ENCODE peak calls at places on chromosome 20, in four cellular contexts. Z, K, E and U are unnamed samples. For H3K9me3, the result is how much of the 10 kb centered on the place peaks cover.

GRCh38 chr20:63532449-63532971 is 4.7 kb downstream of the PTK6 start:
- DNase-seq in Z (no peak), K (no peak), E (no peak), U (no peak)

GRCh38 chr20:25081065-25081729 is 744 bp downstream of the VSX1 start:
- DNase-seq in Z (no peak), K (no peak), E (no peak), U (no peak)

GRCh38 chr20:4870906-4871305 is 130.4 kb downstream of the SLC23A2 start:
- DNase-seq in Z (no peak), K (no peak), E (no peak), U (no peak)

GRCh38 chr20:61055130-61055529 is 196.9 kb upstream of the CDH4 start:
- DNase-seq in Z (no peak), K (no peak), E (no peak), U (no peak)

GRCh38 chr20:11207749-11208502 is 534.1 kb upstream of the JAG1 start:
- DNase-seq in Z (no peak), K (peak), E (no peak), U (no peak)

GRCh38 chr20:32077192-32077591 is 25.1 kb downstream of the HCK start:
- DNase-seq in Z (no peak), K (no peak), E (no peak), U (no peak)

GRCh38 chr20:25016471-25016870 is 23.9 kb upstream of the APMAP start:
- DNase-seq in Z (no peak), K (peak), E (peak), U (no peak)

GRCh38 chr20:38997622-38998021 is 35.5 kb downstream of the DHX35 start:
- DNase-seq in Z (no peak), K (no peak), E (no peak), U (no peak)

GRCh38 chr20:41734506-41734945 is 116.3 kb upstream of the CHD6 start:
- DNase-seq in Z (peak), K (peak), E (peak), U (peak)

GRCh38 chr20:3869839-3870634 is 19.1 kb upstream of the PANK2 start:
- DNase-seq in Z (no peak), K (no peak), E (peak), U (no peak)

GRCh38 chr20:57241592-57241991 is 24.8 kb downstream of the BMP7 start:
- DNase-seq in Z (no peak), K (no peak), E (no peak), U (no peak)

GRCh38 chr20:63087236-63087871 is 80.6 kb upstream of the BHLHE23 start:
- DNase-seq in Z (no peak), K (no peak), E (peak), U (no peak)

GRCh38 chr20:1341561-1342265 is 12.8 kb upstream of the SDCBP2 start:
- DNase-seq in Z (no peak), K (peak), E (no peak), U (no peak)

GRCh38 chr20:34708621-34709043 is 4.5 kb downstream of the TP53INP2 start:
- DNase-seq in Z (no peak), K (peak), E (peak), U (peak)
- TF ChIP-seq CTCF in Z (peak), K (peak), E (peak), U (peak)

DNA sequence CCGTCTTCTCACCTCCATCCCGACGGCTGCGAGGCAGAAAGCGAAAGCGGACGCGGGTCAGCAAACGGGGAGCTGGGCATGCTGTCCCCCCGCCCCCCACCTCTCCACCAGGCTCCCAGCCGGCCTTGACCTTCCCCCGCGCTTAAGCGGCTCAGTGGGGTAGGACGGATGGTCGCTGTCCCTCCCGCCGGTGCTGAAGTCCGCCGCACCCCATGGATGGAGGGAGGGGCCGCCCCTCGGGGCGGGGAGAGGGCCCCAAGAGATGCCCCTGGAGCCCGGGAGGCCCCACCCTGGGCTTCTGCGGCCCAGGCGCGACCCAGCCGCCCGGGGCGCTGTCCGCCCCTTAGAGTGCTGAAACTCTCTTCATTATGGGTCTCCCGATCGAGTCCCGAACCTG is at the start of gene KCNB1:
- DNase-seq in Z (no peak), K (peak), E (peak), U (peak)
- H3K4me3 ChIP-seq in Z (peak), K (peak), E (peak), U (peak)

DNA sequence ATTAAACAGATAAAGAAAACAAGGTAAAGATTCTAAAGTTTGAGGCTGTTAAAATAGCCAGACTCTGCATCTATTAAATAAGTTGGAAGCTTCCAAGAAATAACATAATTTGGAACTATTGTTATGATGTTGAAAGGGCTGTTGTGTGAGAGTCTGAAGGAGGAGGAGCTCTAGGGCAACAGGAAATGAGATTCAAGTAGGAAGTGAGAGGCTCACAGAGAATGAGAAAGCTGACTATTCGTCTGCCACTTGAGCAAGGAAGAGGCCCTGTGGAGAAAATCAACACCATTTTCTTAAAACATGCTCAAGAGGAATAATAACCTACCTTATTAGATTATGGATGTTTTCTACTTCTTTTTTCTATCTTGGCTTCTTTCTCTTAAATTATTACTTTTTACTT is 185.2 kb downstream of the SLC24A3 start:
- DNase-seq in Z (no peak), K (no peak), E (no peak), U (no peak)
- H3K9me3 ChIP-seq in Z (under half), K (under half), E (under half), U (under half)

DNA sequence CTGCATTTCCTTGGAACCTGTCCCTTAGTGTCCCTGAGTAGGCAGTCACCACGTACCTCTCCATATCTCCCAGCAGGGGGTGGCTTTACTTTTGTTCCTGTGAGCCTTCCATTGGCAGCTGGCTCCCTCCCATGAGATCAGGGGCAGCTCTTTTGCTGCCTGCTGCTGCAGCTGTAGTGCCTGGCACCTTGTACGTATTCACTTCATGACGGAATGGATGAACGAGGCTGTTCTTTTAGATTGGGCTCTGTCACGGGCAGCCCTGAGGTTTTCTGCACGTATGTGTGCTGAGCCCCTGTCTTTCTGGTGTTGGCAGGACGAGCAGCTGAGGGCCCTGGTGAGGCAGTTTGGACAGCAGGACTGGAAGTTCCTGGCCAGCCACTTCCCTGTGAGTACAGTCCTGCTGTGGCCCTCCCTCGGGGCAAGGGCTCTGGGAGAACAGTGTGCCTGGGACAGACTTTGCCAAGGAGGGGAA is 14.6 kb downstream of the MYBL2 start:
- DNase-seq in Z (no peak), K (peak), E (peak), U (no peak)
- TF ChIP-seq CTCF in Z (no peak), K (no peak), E (no peak), U (no peak)